ENCODE peak calls at places on chromosomes 11 and 22, in six cellular contexts. One of them, this sample, is unnamed.

GRCh38 chr11:94271885-94272372 is 32.5 kb upstream of the IZUMO1R start:
- DNase-seq in tibial nerve: no peak
- DNase-seq in nephron progenitor cell: no peak
- DNase-seq in endothelial cell: no peak
- DNase-seq in cardiac muscle cell: no peak
- DNase-seq in heart right ventricle: no peak
- DNase-seq in this sample: no peak

GRCh38 chr11:62444271-62444833 is 25.5 kb downstream of the SCGB1A1 start:
- DNase-seq in cardiac muscle cell: no peak
- DNase-seq in heart right ventricle: peak
- DNase-seq in endothelial cell: no peak
- DNase-seq in nephron progenitor cell: no peak
- DNase-seq in tibial nerve: peak
- DNase-seq in this sample: peak

GRCh38 chr11:3866206-3866605 is 10.7 kb downstream of the STIM1 start:
- DNase-seq in heart right ventricle: peak
- DNase-seq in nephron progenitor cell: no peak
- DNase-seq in endothelial cell: no peak
- DNase-seq in tibial nerve: no peak
- DNase-seq in cardiac muscle cell: peak
- DNase-seq in this sample: no peak

GRCh38 chr11:20163778-20164133 is 3.5 kb upstream of the DBX1 start:
- DNase-seq in nephron progenitor cell: no peak
- DNase-seq in endothelial cell: no peak
- DNase-seq in cardiac muscle cell: peak
- DNase-seq in heart right ventricle: no peak
- DNase-seq in tibial nerve: no peak
- DNase-seq in this sample: no peak

GRCh38 chr22:44870021-44870420 is 117.6 kb downstream of the ARHGAP8 start:
- DNase-seq in endothelial cell: no peak
- DNase-seq in tibial nerve: no peak
- DNase-seq in nephron progenitor cell: no peak
- DNase-seq in cardiac muscle cell: peak
- DNase-seq in heart right ventricle: no peak
- DNase-seq in this sample: no peak

GRCh38 chr22:27892064-27892463 is 27.0 kb downstream of the PITPNB start:
- DNase-seq in endothelial cell: no peak
- DNase-seq in heart right ventricle: no peak
- DNase-seq in nephron progenitor cell: no peak
- DNase-seq in tibial nerve: no peak
- DNase-seq in cardiac muscle cell: peak
- DNase-seq in this sample: no peak

GRCh38 chr11:15649371-15650104 is 534.8 kb downstream of the INSC start:
- DNase-seq in tibial nerve: no peak
- DNase-seq in heart right ventricle: no peak
- DNase-seq in endothelial cell: no peak
- DNase-seq in cardiac muscle cell: no peak
- DNase-seq in nephron progenitor cell: no peak
- DNase-seq in this sample: no peak

GRCh38 chr22:46336119-46337078 is 885 bp downstream of the TRMU start:
- DNase-seq in endothelial cell: peak
- DNase-seq in tibial nerve: no peak
- DNase-seq in nephron progenitor cell: peak
- DNase-seq in heart right ventricle: peak
- DNase-seq in cardiac muscle cell: peak
- DNase-seq in this sample: no peak

GRCh38 chr11:45930031-45930794 is 7.8 kb downstream of the LARGE2 start:
- DNase-seq in endothelial cell: no peak
- DNase-seq in tibial nerve: no peak
- DNase-seq in cardiac muscle cell: no peak
- DNase-seq in heart right ventricle: peak
- DNase-seq in nephron progenitor cell: no peak
- DNase-seq in this sample: no peak

GRCh38 chr11:12508151-12508740 is 130.9 kb downstream of the PARVA start:
- DNase-seq in tibial nerve: peak
- DNase-seq in heart right ventricle: no peak
- DNase-seq in cardiac muscle cell: no peak
- DNase-seq in endothelial cell: no peak
- DNase-seq in nephron progenitor cell: no peak
- DNase-seq in this sample: no peak

GRCh38 chr11:34774604-34775003 is 141.6 kb downstream of the APIP start:
- DNase-seq in heart right ventricle: no peak
- DNase-seq in nephron progenitor cell: no peak
- DNase-seq in endothelial cell: no peak
- DNase-seq in tibial nerve: no peak
- DNase-seq in cardiac muscle cell: no peak
- DNase-seq in this sample: no peak

GRCh38 chr11:34769224-34769623 is 147.0 kb downstream of the APIP start:
- DNase-seq in endothelial cell: no peak
- DNase-seq in heart right ventricle: no peak
- DNase-seq in cardiac muscle cell: no peak
- DNase-seq in nephron progenitor cell: no peak
- DNase-seq in tibial nerve: no peak
- DNase-seq in this sample: no peak

GRCh38 chr11:34773826-34774225 is 142.4 kb downstream of the APIP start:
- DNase-seq in cardiac muscle cell: no peak
- DNase-seq in endothelial cell: no peak
- DNase-seq in nephron progenitor cell: no peak
- DNase-seq in heart right ventricle: no peak
- DNase-seq in tibial nerve: no peak
- DNase-seq in this sample: no peak

GRCh38 chr11:34773211-34773610 is 143.0 kb downstream of the APIP start:
- DNase-seq in cardiac muscle cell: no peak
- DNase-seq in nephron progenitor cell: no peak
- DNase-seq in heart right ventricle: no peak
- DNase-seq in endothelial cell: no peak
- DNase-seq in tibial nerve: no peak
- DNase-seq in this sample: no peak

GRCh38 chr11:34770111-34770510 is 146.1 kb downstream of the APIP start:
- DNase-seq in tibial nerve: no peak
- DNase-seq in heart right ventricle: no peak
- DNase-seq in nephron progenitor cell: no peak
- DNase-seq in endothelial cell: no peak
- DNase-seq in cardiac muscle cell: no peak
- DNase-seq in this sample: no peak
- TF ChIP-seq CTCF in tibial nerve: no peak
- TF ChIP-seq CTCF in heart right ventricle: no peak
- TF ChIP-seq CTCF in nephron progenitor cell: no peak
- TF ChIP-seq CTCF in endothelial cell: no peak
- TF ChIP-seq CTCF in cardiac muscle cell: no peak
- TF ChIP-seq CTCF in this sample: no peak

DNA sequence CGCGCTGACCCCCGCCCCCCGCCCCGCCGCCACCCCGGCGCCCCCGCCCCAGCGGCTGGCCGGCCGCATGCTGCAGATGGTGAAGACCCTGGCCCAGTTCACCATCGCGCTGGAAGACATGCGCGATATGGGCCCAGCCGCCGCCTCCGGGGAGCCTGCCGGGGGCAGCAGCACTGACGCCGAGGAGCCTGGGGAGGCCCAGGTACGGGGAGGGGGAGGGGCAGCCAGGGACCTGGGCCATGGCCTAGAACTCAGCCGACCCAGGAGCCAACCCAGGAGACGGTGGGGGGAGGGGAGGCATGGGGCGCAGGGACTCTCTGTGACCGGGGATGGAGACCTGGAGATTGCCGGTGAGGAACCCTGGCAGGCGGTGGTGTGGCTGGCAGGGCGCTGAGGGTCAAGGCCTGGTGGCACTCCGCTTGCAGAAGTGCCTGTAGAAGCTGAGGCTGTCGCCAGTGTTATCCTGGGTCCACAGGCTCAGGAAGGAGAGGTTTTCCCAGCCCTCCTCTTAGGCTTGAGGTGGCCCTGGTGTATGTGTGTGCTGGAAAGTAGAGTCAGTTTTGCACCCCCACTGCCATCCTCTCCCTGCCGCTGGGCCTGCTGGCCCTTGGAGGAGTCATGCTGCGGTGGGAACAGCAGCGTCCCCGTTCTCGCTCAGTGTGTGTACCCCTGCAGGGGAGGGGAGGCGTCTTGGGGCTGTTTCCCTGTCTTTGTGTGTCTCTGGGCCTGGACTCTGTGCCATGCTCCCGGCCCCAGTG is 32.9 kb upstream of the RELT start:
- DNase-seq in endothelial cell: no peak
- DNase-seq in cardiac muscle cell: no peak
- DNase-seq in nephron progenitor cell: peak
- DNase-seq in heart right ventricle: no peak
- DNase-seq in tibial nerve: no peak
- DNase-seq in this sample: no peak
- TF ChIP-seq CTCF in endothelial cell: no peak
- TF ChIP-seq CTCF in cardiac muscle cell: no peak
- TF ChIP-seq CTCF in nephron progenitor cell: no peak
- TF ChIP-seq CTCF in heart right ventricle: no peak
- TF ChIP-seq CTCF in tibial nerve: no peak
- TF ChIP-seq CTCF in this sample: no peak

GRCh38 chr11:75270896-75271415 is 30.4 kb downstream of the TPBGL start:
- DNase-seq in heart right ventricle: no peak
- DNase-seq in nephron progenitor cell: no peak
- DNase-seq in cardiac muscle cell: no peak
- DNase-seq in endothelial cell: no peak
- DNase-seq in tibial nerve: no peak
- DNase-seq in this sample: no peak
- TF ChIP-seq CTCF in heart right ventricle: peak
- TF ChIP-seq CTCF in nephron progenitor cell: peak
- TF ChIP-seq CTCF in cardiac muscle cell: peak
- TF ChIP-seq CTCF in endothelial cell: no peak
- TF ChIP-seq CTCF in tibial nerve: peak
- TF ChIP-seq CTCF in this sample: no peak

DNA sequence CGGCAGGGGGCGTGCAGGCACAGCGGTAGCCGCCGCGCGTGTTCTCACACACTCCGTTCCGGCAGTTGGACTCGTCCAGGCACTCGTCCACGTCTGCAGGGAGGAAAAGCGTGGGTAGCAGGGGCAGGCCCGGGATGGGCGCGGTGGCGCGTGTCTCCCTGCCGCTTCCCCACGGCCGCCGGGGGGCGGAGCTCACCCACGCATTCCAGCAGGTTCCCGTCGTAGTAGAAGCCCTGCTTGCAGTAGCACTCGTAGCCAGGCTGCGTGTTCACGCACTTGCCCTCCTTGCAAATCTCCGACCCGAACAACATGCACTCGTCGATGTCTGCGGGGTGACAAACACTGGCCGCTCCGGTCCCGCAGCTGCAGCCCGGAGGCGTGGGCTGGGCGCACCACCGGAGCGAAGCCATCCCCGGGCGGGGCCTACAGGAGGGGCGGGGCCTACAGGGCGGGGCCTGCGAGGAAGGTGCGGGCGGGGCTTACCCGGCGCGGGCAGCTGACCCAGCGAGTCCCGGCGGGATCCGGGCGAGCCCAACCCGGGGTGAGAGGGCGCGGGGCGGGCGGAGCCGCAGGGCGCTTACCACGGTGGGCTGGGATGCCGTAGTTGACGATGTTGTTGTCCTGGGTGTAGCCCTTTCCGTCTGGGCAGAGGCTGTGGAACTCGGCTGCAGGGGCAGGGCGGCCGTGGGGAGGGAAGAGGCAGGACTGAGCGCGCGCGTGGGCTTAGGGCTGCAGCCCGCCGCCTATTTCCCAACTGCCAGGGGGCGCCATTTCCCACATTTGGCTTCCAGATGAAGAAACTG is 15.6 kb downstream of the SCYL1 start:
- DNase-seq in tibial nerve: peak
- DNase-seq in cardiac muscle cell: peak
- DNase-seq in heart right ventricle: peak
- DNase-seq in nephron progenitor cell: peak
- DNase-seq in endothelial cell: peak
- DNase-seq in this sample: peak
- TF ChIP-seq CTCF in tibial nerve: peak
- TF ChIP-seq CTCF in cardiac muscle cell: peak
- TF ChIP-seq CTCF in heart right ventricle: peak
- TF ChIP-seq CTCF in nephron progenitor cell: peak
- TF ChIP-seq CTCF in endothelial cell: peak
- TF ChIP-seq CTCF in this sample: peak

GRCh38 chr11:1233351-1234053 is 10.6 kb downstream of the MUC5B start:
- DNase-seq in tibial nerve: no peak
- DNase-seq in nephron progenitor cell: peak
- DNase-seq in endothelial cell: peak
- DNase-seq in cardiac muscle cell: no peak
- DNase-seq in heart right ventricle: peak
- DNase-seq in this sample: no peak
- TF ChIP-seq CTCF in tibial nerve: no peak
- TF ChIP-seq CTCF in nephron progenitor cell: no peak
- TF ChIP-seq CTCF in endothelial cell: no peak
- TF ChIP-seq CTCF in cardiac muscle cell: no peak
- TF ChIP-seq CTCF in heart right ventricle: no peak
- TF ChIP-seq CTCF in this sample: no peak

This sample was measured in omental fat pad.